ENCODE peak calls at places on chromosomes 2 and 18, in nine cellular contexts. T, M, G, P, K, H, O, U and S are unnamed samples.

GRCh38 chr2:190343500-190344274 is at the start of gene INPP1:
- DNase-seq in M (peak), K (peak), U (peak), P (peak), O (no peak), T (peak), G (peak), H (peak), S (no peak)

GRCh38 chr2:149744845-149745244 is 157.3 kb upstream of the MMADHC start:
- DNase-seq in H (no peak), P (no peak), O (no peak), G (no peak), U (no peak), T (no peak), M (no peak), K (no peak), S (no peak)

GRCh38 chr18:55588001-55588875 is at the start of gene TCF4:
- DNase-seq in U (peak), T (peak), K (peak), M (peak), G (peak), H (peak), P (no peak), O (no peak), S (peak)

GRCh38 chr2:230156782-230157181 is 63.0 kb downstream of the SP110 start:
- DNase-seq in O (no peak), M (no peak), T (no peak), H (no peak), P (no peak), U (no peak), K (no peak), G (no peak), S (no peak)

GRCh38 chr2:234463626-234464290 is 33.1 kb downstream of the ARL4C start:
- DNase-seq in O (no peak), T (no peak), H (no peak), M (no peak), K (peak), P (peak), G (no peak), U (no peak), S (peak)

GRCh38 chr18:51643483-51643882 is 446.0 kb upstream of the MEX3C start:
- DNase-seq in P (no peak), G (no peak), O (no peak), K (no peak), T (no peak), U (no peak), M (no peak), H (no peak), S (no peak)

GRCh38 chr18:13725566-13726227 is 661 bp downstream of the FAM210A start:
- DNase-seq in P (no peak), U (no peak), O (no peak), M (no peak), K (peak), G (no peak), T (no peak), H (no peak), S (no peak)

GRCh38 chr2:218329826-218330651 is 26.6 kb upstream of the CATIP start:
- DNase-seq in G (no peak), K (no peak), P (no peak), U (no peak), O (no peak), H (no peak), T (no peak), M (no peak), S (no peak)

GRCh38 chr2:240922982-240923537 is 16.9 kb downstream of the CROCC2 start:
- DNase-seq in H (peak), P (no peak), U (no peak), K (no peak), G (no peak), M (no peak), O (no peak), T (peak), S (no peak)

GRCh38 chr18:34158881-34159690 is 65.6 kb downstream of the NOL4 start:
- DNase-seq in G (peak), O (no peak), T (peak), H (no peak), U (no peak), M (peak), P (no peak), K (no peak), S (no peak)

GRCh38 chr18:70355620-70356385 is 67.0 kb downstream of the SOCS6 start:
- DNase-seq in M (no peak), U (no peak), T (no peak), H (no peak), G (no peak), O (no peak), P (no peak), K (no peak), S (no peak)

GRCh38 chr2:73293534-73294171 is at the start of gene EGR4:
- DNase-seq in H (no peak), O (peak), G (peak), M (no peak), K (peak), T (peak), U (peak), P (peak), S (no peak)

GRCh38 chr2:148122788-148123187 is 101.9 kb downstream of the MBD5 start:
- DNase-seq in O (no peak), M (no peak), P (no peak), K (no peak), T (no peak), H (no peak), U (no peak), G (no peak), S (peak)

GRCh38 chr18:58288922-58289797 is 245.1 kb downstream of the NEDD4L start:
- DNase-seq in P (no peak), K (no peak), T (no peak), G (no peak), M (no peak), H (no peak), U (no peak), O (no peak), S (no peak)

GRCh38 chr18:8747440-8747937 is 42.1 kb downstream of the MTCL1 start:
- DNase-seq in U (no peak), K (no peak), P (no peak), M (no peak), H (no peak), G (no peak), O (no peak), T (no peak), S (peak)

GRCh38 chr2:181070119-181070833 is 89.9 kb downstream of the UBE2E3 start:
- DNase-seq in O (peak), H (no peak), U (no peak), T (no peak), K (no peak), M (no peak), G (no peak), P (no peak), S (peak)

GRCh38 chr18:52652451-52652850 is 312.5 kb downstream of the DCC start:
- DNase-seq in O (no peak), G (no peak), M (no peak), P (no peak), U (no peak), H (no peak), K (no peak), T (no peak), S (no peak)

GRCh38 chr2:3461781-3462492 is 57.4 kb downstream of the ADI1 start:
- DNase-seq in H (no peak), T (no peak), O (peak), U (no peak), G (peak), K (peak), P (no peak), M (no peak), S (peak)

GRCh38 chr18:24814521-24814920 is 354.1 kb downstream of the HRH4 start:
- DNase-seq in H (no peak), M (no peak), K (no peak), O (no peak), G (no peak), P (no peak), U (no peak), T (no peak), S (no peak)

GRCh38 chr2:43021791-43022500 is 204.5 kb downstream of the ZFP36L2 start:
- DNase-seq in G (no peak), O (peak), H (no peak), U (no peak), P (no peak), M (peak), K (no peak), T (peak), S (peak)

GRCh38 chr18:3410273-3410672 is 39.7 kb upstream of the TGIF1 start:
- DNase-seq in T (no peak), P (no peak), H (no peak), O (no peak), K (no peak), M (no peak), U (no peak), G (no peak), S (no peak)

GRCh38 chr2:62785810-62786593 is 80.5 kb downstream of the EHBP1 start:
- DNase-seq in G (no peak), O (no peak), T (no peak), H (no peak), U (no peak), K (no peak), P (no peak), M (no peak), S (peak)

GRCh38 chr2:77008925-77009706 is 513.1 kb downstream of the LRRTM4 start:
- DNase-seq in O (no peak), K (no peak), G (no peak), T (no peak), H (no peak), M (no peak), P (no peak), U (no peak), S (peak)

GRCh38 chr2:234914371-234915154 is 37.3 kb upstream of the SH3BP4 start:
- DNase-seq in G (no peak), K (no peak), T (no peak), M (no peak), P (no peak), U (no peak), H (no peak), O (no peak), S (no peak)

GRCh38 chr2:55133467-55134315 is 83.4 kb upstream of the RTN4 start:
- DNase-seq in G (peak), T (peak), U (peak), K (peak), M (no peak), P (peak), O (no peak), H (no peak), S (peak)

GRCh38 chr2:156538083-156538504 is 101.9 kb downstream of the GPD2 start:
- DNase-seq in K (no peak), U (no peak), G (no peak), T (no peak), H (no peak), P (no peak), M (no peak), O (no peak), S (peak)

GRCh38 chr2:168515502-168515901 is 59.4 kb downstream of the CERS6 start:
- DNase-seq in P (no peak), U (no peak), T (no peak), O (no peak), M (no peak), H (no peak), K (no peak), G (no peak), S (peak)

GRCh38 chr18:1292167-1292566 is 387.5 kb downstream of the ADCYAP1 start:
- DNase-seq in T (no peak), P (no peak), O (no peak), H (no peak), G (no peak), U (no peak), K (no peak), M (no peak), S (no peak)

GRCh38 chr18:48803951-48804855 is 146.6 kb downstream of the SMAD7 start:
- DNase-seq in O (no peak), P (no peak), K (no peak), U (peak), M (no peak), G (peak), H (peak), T (peak), S (no peak)

GRCh38 chr2:65586516-65586915 is 154.1 kb upstream of the SPRED2 start:
- DNase-seq in T (no peak), O (no peak), K (no peak), M (no peak), U (no peak), H (no peak), G (no peak), P (no peak), S (no peak)

GRCh38 chr2:30185175-30185574 is 38.4 kb downstream of the YPEL5 start:
- DNase-seq in O (no peak), U (no peak), K (no peak), T (no peak), H (no peak), G (no peak), P (no peak), M (no peak), S (peak)

GRCh38 chr2:190759749-190760213 is 110.9 kb downstream of the NAB1 start:
- DNase-seq in O (peak), T (no peak), M (no peak), H (no peak), U (no peak), G (no peak), P (no peak), K (no peak), S (peak)

GRCh38 chr2:36480028-36480427 is 117.9 kb downstream of the FEZ2 start:
- DNase-seq in K (no peak), P (no peak), U (no peak), T (no peak), H (no peak), G (no peak), O (no peak), M (no peak), S (no peak)

GRCh38 chr2:201383156-201383555 is 26.0 kb upstream of the FLACC1 start:
- DNase-seq in H (no peak), O (no peak), M (no peak), U (no peak), G (no peak), P (no peak), K (no peak), T (no peak), S (peak)

GRCh38 chr2:29245742-29246387 is 130.7 kb downstream of the CLIP4 start:
- DNase-seq in M (no peak), G (no peak), H (no peak), U (no peak), O (no peak), T (no peak), K (no peak), P (no peak), S (no peak)

GRCh38 chr2:235693279-235693678 is 199.4 kb downstream of the AGAP1 start:
- DNase-seq in H (no peak), T (no peak), K (no peak), G (peak), M (no peak), O (no peak), U (no peak), P (no peak), S (no peak)

GRCh38 chr18:32530947-32531651 is 60.4 kb upstream of the GAREM1 start:
- DNase-seq in T (no peak), M (no peak), O (no peak), K (peak), P (no peak), H (no peak), U (no peak), G (no peak), S (peak)

GRCh38 chr2:11745613-11746375 is 638 bp upstream of the LPIN1 start:
- DNase-seq in G (no peak), K (no peak), P (no peak), H (no peak), O (no peak), T (no peak), U (no peak), M (no peak), S (no peak)

GRCh38 chr2:215356334-215356947 is 44.6 kb downstream of the ATIC start:
- DNase-seq in G (no peak), O (no peak), U (no peak), H (no peak), M (no peak), K (no peak), P (no peak), T (no peak), S (no peak)

GRCh38 chr2:164560181-164560792 is 61.0 kb downstream of the GRB14 start:
- DNase-seq in H (no peak), P (no peak), T (no peak), U (no peak), O (peak), G (no peak), K (no peak), M (no peak), S (peak)

GRCh38 chr2:37689751-37690150 is 18.3 kb upstream of the CDC42EP3 start:
- DNase-seq in M (no peak), K (no peak), H (peak), P (no peak), G (no peak), T (no peak), U (peak), O (no peak), S (no peak)
- H3K27ac ChIP-seq in M (no peak), K (no peak), H (peak), P (no peak), G (peak), T (peak), U (peak), O (no peak), S (no peak)

DNA sequence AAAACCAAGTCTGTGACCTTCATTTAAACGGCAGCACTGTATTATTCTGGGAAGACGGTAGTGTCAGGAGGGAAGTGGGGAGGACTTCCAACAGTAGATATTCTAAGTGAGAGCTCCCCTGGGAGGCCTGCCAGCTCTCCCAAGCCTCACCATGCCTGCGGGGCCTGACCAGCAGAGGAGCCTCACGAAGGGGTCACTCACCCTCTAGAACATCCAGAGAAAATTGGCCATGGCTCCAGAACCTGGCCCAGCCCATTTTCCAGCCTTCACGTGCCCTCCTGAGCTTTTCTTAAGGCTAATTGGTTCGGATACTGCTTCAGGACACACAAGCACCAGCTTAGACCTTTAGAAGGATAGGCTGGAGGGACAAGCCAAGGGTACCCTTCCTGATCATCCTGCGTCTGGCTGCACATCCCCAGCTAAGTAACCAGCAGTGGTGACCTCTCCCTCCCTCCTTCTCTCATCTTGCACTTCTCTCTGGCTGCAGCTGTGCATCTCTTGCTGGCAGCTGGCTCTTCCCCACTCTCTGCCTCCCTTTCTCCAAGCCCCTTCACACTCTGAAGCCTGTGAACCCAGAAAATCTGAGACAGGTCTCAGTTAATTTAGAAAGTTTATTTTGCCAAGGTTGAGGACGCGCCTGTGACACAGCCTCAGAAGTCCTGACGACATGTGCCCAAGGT is 120.1 kb upstream of the PKDCC start:
- DNase-seq in H (peak), G (peak), O (no peak), U (no peak), T (no peak), P (no peak), K (no peak), M (no peak), S (no peak)
- H3K27ac ChIP-seq in H (peak), G (peak), O (no peak), U (peak), T (no peak), P (no peak), K (no peak), M (no peak), S (no peak)

DNA sequence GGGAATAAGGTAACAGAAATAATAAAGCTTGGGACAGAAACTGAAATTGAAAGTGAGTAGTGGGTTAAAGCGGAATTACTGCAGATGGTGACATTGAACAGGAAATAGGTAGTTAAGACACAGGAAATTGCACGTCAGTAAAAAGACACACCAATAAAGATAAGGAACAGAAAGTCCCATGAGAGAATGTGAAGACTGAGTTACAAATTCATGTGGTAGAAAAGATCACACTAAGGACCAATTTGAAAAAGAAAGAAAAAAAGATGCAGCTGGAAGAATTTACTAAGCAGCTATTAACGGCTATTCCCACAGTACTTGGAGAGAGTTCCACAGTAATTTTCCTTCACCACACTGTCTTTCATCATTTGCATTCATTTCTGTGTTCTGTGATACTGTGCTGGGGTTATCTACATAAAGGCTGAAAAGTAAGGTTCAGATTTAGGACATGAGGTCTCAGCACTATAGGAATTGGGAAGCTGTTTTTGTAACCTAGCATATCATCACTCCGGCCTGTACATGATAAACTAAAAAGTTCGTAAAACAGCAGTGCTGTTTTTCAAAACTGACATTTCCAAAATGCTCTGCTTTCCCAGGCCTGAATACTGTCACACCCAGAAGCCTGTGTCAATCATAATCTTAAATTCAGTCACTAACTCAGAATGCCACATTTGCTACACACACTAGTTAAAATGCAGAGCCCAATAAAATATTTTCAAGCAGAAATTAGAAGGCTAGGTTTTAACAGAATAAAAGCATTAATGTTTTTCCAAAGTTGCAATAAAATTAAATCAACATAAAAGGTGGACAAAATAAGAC is 42.9 kb downstream of the SRBD1 start:
- DNase-seq in M (no peak), O (no peak), G (no peak), U (no peak), P (no peak), H (no peak), K (peak), T (no peak), S (no peak)
- H3K27ac ChIP-seq in M (peak), O (no peak), G (no peak), U (peak), P (peak), H (peak), K (peak), T (no peak), S (peak)

GRCh38 chr2:167334343-167334742 is 446.1 kb downstream of the XIRP2 start:
- DNase-seq in K (no peak), G (no peak), T (no peak), H (no peak), P (no peak), M (no peak), O (no peak), U (no peak), S (no peak)

GRCh38 chr2:167336213-167336612 is 447.9 kb downstream of the XIRP2 start:
- DNase-seq in M (no peak), T (no peak), K (no peak), U (no peak), O (no peak), H (no peak), P (no peak), G (no peak), S (no peak)

GRCh38 chr2:167332358-167332757 is 444.1 kb downstream of the XIRP2 start:
- DNase-seq in M (no peak), U (no peak), K (no peak), T (no peak), H (no peak), P (no peak), O (no peak), G (no peak), S (no peak)

GRCh38 chr2:167333245-167333644 is 445.0 kb downstream of the XIRP2 start:
- DNase-seq in G (no peak), O (no peak), U (no peak), P (no peak), T (no peak), H (no peak), K (no peak), M (no peak), S (no peak)

DNA sequence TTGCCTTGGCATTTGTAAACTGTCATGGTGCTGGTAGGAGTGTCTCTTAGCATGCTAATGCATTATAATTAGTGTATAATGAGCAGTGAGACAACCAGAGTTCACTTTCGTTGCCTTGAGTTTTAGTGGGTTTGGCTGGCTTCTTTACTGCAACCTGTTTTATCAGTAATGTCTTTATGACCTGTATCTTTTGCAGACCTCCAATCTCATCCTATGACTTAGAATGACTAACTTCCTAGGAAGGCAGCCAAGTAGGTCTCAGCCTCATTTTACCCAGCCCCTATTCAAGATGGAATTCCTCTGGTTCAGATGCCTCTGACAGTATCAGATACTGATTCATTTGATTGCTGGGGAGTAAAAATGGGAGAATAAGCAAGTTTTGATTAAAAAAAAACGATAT is 447.3 kb downstream of the XIRP2 start:
- DNase-seq in O (no peak), U (no peak), M (no peak), P (no peak), K (no peak), H (no peak), G (no peak), T (no peak), S (peak)
- H3K27ac ChIP-seq in O (no peak), U (no peak), M (no peak), P (no peak), K (no peak), H (no peak), G (no peak), T (no peak), S (no peak)